ENCODE peak calls at places on chromosome 19, in seven cellular contexts. A is GM19239, G is sciatic nerve, W is AG04450, V is heart left ventricle, N is DMS 273 treated with DMSO at 0.1 percent for 48 hours, B is lower leg skin. P is an unnamed sample.

GRCh38 chr19:52748336-52748950 is 13.6 kb upstream of the ZNF611 start:
- DNase-seq in W (no peak), B (no peak), V (no peak), A (no peak), N (no peak), G (no peak), P (no peak)

GRCh38 chr19:28066161-28066560 is 1146.8 kb downstream of the UQCRFS1 start:
- DNase-seq in A (no peak), B (no peak), W (no peak), G (no peak), N (no peak), V (no peak), P (no peak)

GRCh38 chr19:3949294-3949693 is 16.4 kb downstream of the NMRK2 start:
- DNase-seq in W (no peak), V (no peak), B (no peak), A (no peak), G (no peak), N (no peak), P (no peak)

GRCh38 chr19:44602071-44602470 is 11.3 kb upstream of the IGSF23 start:
- DNase-seq in G (no peak), N (no peak), W (no peak), V (no peak), A (no peak), B (peak), P (peak)

GRCh38 chr19:8500158-8500557 is 2.3 kb downstream of the PRAM1 start:
- DNase-seq in W (no peak), A (no peak), G (no peak), V (no peak), N (no peak), B (no peak), P (no peak)

GRCh38 chr19:45881909-45882528 is 3.9 kb downstream of the IRF2BP1 start:
- DNase-seq in B (no peak), V (no peak), N (no peak), W (no peak), G (no peak), A (no peak), P (peak)

GRCh38 chr19:29714371-29714952 is 599 bp downstream of the C19orf12 start:
- DNase-seq in W (no peak), B (no peak), V (no peak), N (no peak), G (no peak), A (no peak), P (no peak)

GRCh38 chr19:8473652-8474476 is 28.6 kb downstream of the PRAM1 start:
- DNase-seq in A (peak), V (no peak), B (no peak), W (no peak), N (no peak), G (no peak), P (no peak)

GRCh38 chr19:41478171-41478570 is 35.2 kb downstream of the ERICH4 start:
- DNase-seq in G (no peak), A (no peak), W (no peak), B (no peak), N (no peak), V (no peak), P (no peak)

GRCh38 chr19:50694815-50695145 is 24.8 kb downstream of the SHANK1 start:
- DNase-seq in W (no peak), G (no peak), N (no peak), V (no peak), B (no peak), A (no peak), P (no peak)

GRCh38 chr19:35038623-35039512 is 2.7 kb upstream of the HPN start:
- DNase-seq in A (no peak), G (no peak), W (no peak), N (peak), V (no peak), B (no peak), P (peak)

GRCh38 chr19:54606230-54606629 is 12.8 kb downstream of the LILRA1 start:
- DNase-seq in N (no peak), G (no peak), A (peak), V (no peak), B (no peak), W (no peak), P (no peak)

GRCh38 chr19:58123354-58123753 is 25.3 kb upstream of the ZSCAN18 start:
- DNase-seq in W (no peak), B (no peak), G (no peak), V (no peak), N (no peak), A (no peak), P (no peak)

GRCh38 chr19:54254195-54254906 is 2.7 kb downstream of the LILRB5 start:
- DNase-seq in A (no peak), N (no peak), B (no peak), W (no peak), V (no peak), G (no peak), P (no peak)

GRCh38 chr19:1321539-1321938 is 35.9 kb downstream of the EFNA2 start:
- DNase-seq in G (no peak), W (no peak), A (no peak), N (no peak), V (no peak), B (no peak), P (no peak)

GRCh38 chr19:41548954-41549688 is 26.8 kb upstream of the CEACAM21 start:
- DNase-seq in G (no peak), V (no peak), B (no peak), A (no peak), W (no peak), N (no peak), P (no peak)

GRCh38 chr19:18807861-18808331 is 16.8 kb upstream of the COMP start:
- DNase-seq in A (no peak), G (no peak), W (no peak), V (no peak), B (no peak), N (no peak), P (no peak)

GRCh38 chr19:58007285-58007684 is 4.7 kb upstream of the ZNF606 start:
- DNase-seq in N (no peak), A (no peak), V (no peak), W (no peak), B (no peak), G (no peak), P (no peak)

GRCh38 chr19:8085606-8086464 is 33.3 kb downstream of the CCL25 start:
- DNase-seq in A (no peak), N (no peak), B (no peak), G (no peak), V (no peak), W (no peak), P (no peak)

P was measured in NCI-H2171.